ENCODE peak calls at places on chromosomes 7 and 10, in eight cellular contexts. One of them, this sample, is unnamed.

GRCh38 chr10:50592961-50593418 is 30.8 kb downstream of the SGMS1 start:
- DNase-seq in astrocyte of the spinal cord: no peak
- DNase-seq in thyroid gland: no peak
- DNase-seq in astrocyte: no peak
- DNase-seq in foreskin fibroblast: peak
- DNase-seq in astrocyte of the cerebellum: no peak
- DNase-seq in GM23338: no peak
- DNase-seq in H7: no peak
- DNase-seq in this sample: no peak

GRCh38 chr10:28381465-28381864 is 78.6 kb upstream of the MPP7 start:
- DNase-seq in astrocyte of the spinal cord: no peak
- DNase-seq in thyroid gland: no peak
- DNase-seq in astrocyte: no peak
- DNase-seq in foreskin fibroblast: no peak
- DNase-seq in astrocyte of the cerebellum: no peak
- DNase-seq in GM23338: no peak
- DNase-seq in H7: no peak
- DNase-seq in this sample: no peak

GRCh38 chr7:148819697-148820332 is 64.3 kb downstream of the EZH2 start:
- DNase-seq in astrocyte of the spinal cord: peak
- DNase-seq in thyroid gland: no peak
- DNase-seq in astrocyte: peak
- DNase-seq in foreskin fibroblast: peak
- DNase-seq in astrocyte of the cerebellum: peak
- DNase-seq in GM23338: no peak
- DNase-seq in H7: no peak
- DNase-seq in this sample: no peak

GRCh38 chr10:84166620-84167288 is 6.8 kb upstream of the GPR15LG start:
- DNase-seq in astrocyte of the spinal cord: no peak
- DNase-seq in thyroid gland: no peak
- DNase-seq in astrocyte: no peak
- DNase-seq in foreskin fibroblast: no peak
- DNase-seq in astrocyte of the cerebellum: no peak
- DNase-seq in GM23338: no peak
- DNase-seq in H7: no peak
- DNase-seq in this sample: no peak

GRCh38 chr10:62610649-62611229 is 193.8 kb upstream of the ADO start:
- DNase-seq in astrocyte of the spinal cord: peak
- DNase-seq in thyroid gland: peak
- DNase-seq in astrocyte: peak
- DNase-seq in foreskin fibroblast: peak
- DNase-seq in astrocyte of the cerebellum: no peak
- DNase-seq in GM23338: peak
- DNase-seq in H7: peak
- DNase-seq in this sample: no peak

GRCh38 chr10:117911684-117912083 is 135.1 kb downstream of the RAB11FIP2 start:
- DNase-seq in astrocyte of the spinal cord: no peak
- DNase-seq in thyroid gland: no peak
- DNase-seq in astrocyte: no peak
- DNase-seq in foreskin fibroblast: no peak
- DNase-seq in astrocyte of the cerebellum: no peak
- DNase-seq in GM23338: no peak
- DNase-seq in H7: no peak
- DNase-seq in this sample: no peak

GRCh38 chr10:12042409-12042796 is 206 bp downstream of the UPF2 start:
- DNase-seq in astrocyte of the spinal cord: no peak
- DNase-seq in thyroid gland: peak
- DNase-seq in astrocyte: no peak
- DNase-seq in foreskin fibroblast: peak
- DNase-seq in astrocyte of the cerebellum: no peak
- DNase-seq in GM23338: peak
- DNase-seq in H7: no peak
- DNase-seq in this sample: no peak

GRCh38 chr7:6637544-6638229 is 569 bp downstream of the ZNF316 start:
- DNase-seq in astrocyte of the spinal cord: peak
- DNase-seq in thyroid gland: peak
- DNase-seq in astrocyte: peak
- DNase-seq in foreskin fibroblast: peak
- DNase-seq in astrocyte of the cerebellum: no peak
- DNase-seq in GM23338: peak
- DNase-seq in H7: peak
- DNase-seq in this sample: no peak

GRCh38 chr7:953547-954327 is 743 bp downstream of the ADAP1 start:
- DNase-seq in astrocyte of the spinal cord: no peak
- DNase-seq in thyroid gland: peak
- DNase-seq in astrocyte: peak
- DNase-seq in foreskin fibroblast: peak
- DNase-seq in astrocyte of the cerebellum: no peak
- DNase-seq in GM23338: peak
- DNase-seq in H7: peak
- DNase-seq in this sample: no peak

GRCh38 chr10:38118072-38118807 is 24.1 kb downstream of the ZNF37A start:
- DNase-seq in astrocyte of the spinal cord: peak
- DNase-seq in thyroid gland: no peak
- DNase-seq in astrocyte: peak
- DNase-seq in foreskin fibroblast: no peak
- DNase-seq in astrocyte of the cerebellum: no peak
- DNase-seq in GM23338: peak
- DNase-seq in H7: no peak
- DNase-seq in this sample: no peak

GRCh38 chr10:130452096-130452495 is 315.9 kb downstream of the GLRX3 start:
- DNase-seq in astrocyte of the spinal cord: no peak
- DNase-seq in thyroid gland: no peak
- DNase-seq in astrocyte: no peak
- DNase-seq in foreskin fibroblast: no peak
- DNase-seq in astrocyte of the cerebellum: no peak
- DNase-seq in GM23338: no peak
- DNase-seq in H7: no peak
- DNase-seq in this sample: no peak

GRCh38 chr10:126315471-126316177 is 72.7 kb downstream of the ADAM12 start:
- DNase-seq in astrocyte of the spinal cord: peak
- DNase-seq in thyroid gland: no peak
- DNase-seq in astrocyte: peak
- DNase-seq in foreskin fibroblast: peak
- DNase-seq in astrocyte of the cerebellum: peak
- DNase-seq in GM23338: no peak
- DNase-seq in H7: no peak
- DNase-seq in this sample: peak

GRCh38 chr7:48183370-48183743 is 12.1 kb downstream of the ABCA13 start:
- DNase-seq in astrocyte of the spinal cord: no peak
- DNase-seq in thyroid gland: peak
- DNase-seq in astrocyte: peak
- DNase-seq in foreskin fibroblast: no peak
- DNase-seq in astrocyte of the cerebellum: no peak
- DNase-seq in GM23338: peak
- DNase-seq in H7: no peak
- DNase-seq in this sample: no peak

GRCh38 chr7:130441408-130441854 is 615 bp upstream of the CEP41 start:
- DNase-seq in astrocyte of the spinal cord: no peak
- DNase-seq in thyroid gland: peak
- DNase-seq in astrocyte: peak
- DNase-seq in foreskin fibroblast: peak
- DNase-seq in astrocyte of the cerebellum: no peak
- DNase-seq in GM23338: peak
- DNase-seq in H7: peak
- DNase-seq in this sample: no peak

GRCh38 chr10:117071293-117072050 is 66.5 kb upstream of the SHTN1 start:
- DNase-seq in astrocyte of the spinal cord: no peak
- DNase-seq in thyroid gland: no peak
- DNase-seq in astrocyte: peak
- DNase-seq in foreskin fibroblast: no peak
- DNase-seq in astrocyte of the cerebellum: no peak
- DNase-seq in GM23338: no peak
- DNase-seq in H7: no peak
- DNase-seq in this sample: no peak

GRCh38 chr7:2072042-2072441 is 160.7 kb downstream of the MAD1L1 start:
- DNase-seq in astrocyte of the spinal cord: no peak
- DNase-seq in thyroid gland: no peak
- DNase-seq in astrocyte: no peak
- DNase-seq in foreskin fibroblast: no peak
- DNase-seq in astrocyte of the cerebellum: no peak
- DNase-seq in GM23338: no peak
- DNase-seq in H7: no peak
- DNase-seq in this sample: no peak

GRCh38 chr7:127021019-127021738 is 231.6 kb downstream of the GRM8 start:
- DNase-seq in astrocyte of the spinal cord: no peak
- DNase-seq in thyroid gland: no peak
- DNase-seq in astrocyte: no peak
- DNase-seq in foreskin fibroblast: no peak
- DNase-seq in astrocyte of the cerebellum: no peak
- DNase-seq in GM23338: no peak
- DNase-seq in H7: no peak
- DNase-seq in this sample: no peak

GRCh38 chr7:4960363-4960762 is 1.4 kb upstream of the MMD2 start:
- DNase-seq in astrocyte of the spinal cord: no peak
- DNase-seq in thyroid gland: no peak
- DNase-seq in astrocyte: no peak
- DNase-seq in foreskin fibroblast: peak
- DNase-seq in astrocyte of the cerebellum: no peak
- DNase-seq in GM23338: no peak
- DNase-seq in H7: peak
- DNase-seq in this sample: no peak

GRCh38 chr7:27200761-27201230 is 905 bp upstream of the HOXA13 start:
- DNase-seq in astrocyte of the spinal cord: no peak
- DNase-seq in thyroid gland: no peak
- DNase-seq in astrocyte: no peak
- DNase-seq in foreskin fibroblast: no peak
- DNase-seq in astrocyte of the cerebellum: no peak
- DNase-seq in GM23338: no peak
- DNase-seq in H7: no peak
- DNase-seq in this sample: no peak
- H3K4me3 ChIP-seq in astrocyte of the spinal cord: no peak
- H3K4me3 ChIP-seq in thyroid gland: no peak
- H3K4me3 ChIP-seq in astrocyte: no peak
- H3K4me3 ChIP-seq in foreskin fibroblast: peak
- H3K4me3 ChIP-seq in astrocyte of the cerebellum: no peak
- H3K4me3 ChIP-seq in GM23338: peak
- H3K4me3 ChIP-seq in H7: no peak
- H3K4me3 ChIP-seq in this sample: no peak

GRCh38 chr7:32290015-32290414 is 200.2 kb downstream of the LSM5 start:
- DNase-seq in astrocyte of the spinal cord: no peak
- DNase-seq in thyroid gland: peak
- DNase-seq in astrocyte: no peak
- DNase-seq in foreskin fibroblast: no peak
- DNase-seq in astrocyte of the cerebellum: no peak
- DNase-seq in GM23338: no peak
- DNase-seq in H7: no peak
- DNase-seq in this sample: no peak

GRCh38 chr7:32285698-32286097 is 204.5 kb downstream of the LSM5 start:
- DNase-seq in astrocyte of the spinal cord: no peak
- DNase-seq in thyroid gland: no peak
- DNase-seq in astrocyte: no peak
- DNase-seq in foreskin fibroblast: no peak
- DNase-seq in astrocyte of the cerebellum: no peak
- DNase-seq in GM23338: no peak
- DNase-seq in H7: no peak
- DNase-seq in this sample: no peak
- H3K4me3 ChIP-seq in astrocyte of the spinal cord: no peak
- H3K4me3 ChIP-seq in thyroid gland: no peak
- H3K4me3 ChIP-seq in astrocyte: no peak
- H3K4me3 ChIP-seq in foreskin fibroblast: no peak
- H3K4me3 ChIP-seq in astrocyte of the cerebellum: no peak
- H3K4me3 ChIP-seq in GM23338: no peak
- H3K4me3 ChIP-seq in H7: no peak
- H3K4me3 ChIP-seq in this sample: no peak

GRCh38 chr10:71848325-71849277 is 2.5 kb downstream of the PSAP start:
- DNase-seq in astrocyte of the spinal cord: peak
- DNase-seq in thyroid gland: no peak
- DNase-seq in astrocyte: peak
- DNase-seq in foreskin fibroblast: no peak
- DNase-seq in astrocyte of the cerebellum: no peak
- DNase-seq in GM23338: peak
- DNase-seq in H7: no peak
- DNase-seq in this sample: no peak

GRCh38 chr10:71850021-71850744 is 868 bp downstream of the PSAP start:
- DNase-seq in astrocyte of the spinal cord: no peak
- DNase-seq in thyroid gland: no peak
- DNase-seq in astrocyte: no peak
- DNase-seq in foreskin fibroblast: no peak
- DNase-seq in astrocyte of the cerebellum: no peak
- DNase-seq in GM23338: no peak
- DNase-seq in H7: no peak
- DNase-seq in this sample: no peak

GRCh38 chr10:71850745-71851629 is at the start of gene PSAP:
- DNase-seq in astrocyte of the spinal cord: peak
- DNase-seq in thyroid gland: peak
- DNase-seq in astrocyte: peak
- DNase-seq in foreskin fibroblast: peak
- DNase-seq in astrocyte of the cerebellum: peak
- DNase-seq in GM23338: peak
- DNase-seq in H7: peak
- DNase-seq in this sample: peak

GRCh38 chr10:71847418-71847817 is 3.6 kb downstream of the PSAP start:
- DNase-seq in astrocyte of the spinal cord: no peak
- DNase-seq in thyroid gland: no peak
- DNase-seq in astrocyte: no peak
- DNase-seq in foreskin fibroblast: no peak
- DNase-seq in astrocyte of the cerebellum: no peak
- DNase-seq in GM23338: no peak
- DNase-seq in H7: no peak
- DNase-seq in this sample: no peak

DNA sequence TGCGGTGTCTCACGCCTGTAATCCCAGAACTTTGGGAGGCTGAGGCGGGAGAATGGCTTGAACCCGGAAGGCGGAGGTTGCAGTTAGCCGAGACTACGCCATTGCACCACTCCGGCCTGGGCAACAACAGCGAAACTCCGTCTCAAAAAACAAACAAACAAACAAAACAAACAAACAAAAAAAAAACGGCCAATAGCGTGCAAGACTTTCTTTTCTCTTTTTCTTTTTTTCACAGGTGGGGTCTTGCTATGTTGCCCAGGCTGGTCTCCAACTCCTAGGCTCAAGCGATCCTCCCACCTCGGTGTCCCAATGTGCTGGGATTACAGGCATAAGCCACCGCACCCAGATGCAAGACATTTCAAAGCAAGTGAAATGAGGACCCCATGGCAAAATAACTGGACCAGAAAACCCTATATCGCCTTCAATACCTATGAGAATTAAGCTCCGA is 1.6 kb downstream of the PSAP start:
- DNase-seq in astrocyte of the spinal cord: no peak
- DNase-seq in thyroid gland: no peak
- DNase-seq in astrocyte: no peak
- DNase-seq in foreskin fibroblast: no peak
- DNase-seq in astrocyte of the cerebellum: no peak
- DNase-seq in GM23338: no peak
- DNase-seq in H7: no peak
- DNase-seq in this sample: no peak
- H3K4me3 ChIP-seq in astrocyte of the spinal cord: peak
- H3K4me3 ChIP-seq in thyroid gland: no peak
- H3K4me3 ChIP-seq in astrocyte: peak
- H3K4me3 ChIP-seq in foreskin fibroblast: peak
- H3K4me3 ChIP-seq in astrocyte of the cerebellum: peak
- H3K4me3 ChIP-seq in GM23338: peak
- H3K4me3 ChIP-seq in H7: no peak
- H3K4me3 ChIP-seq in this sample: peak

GRCh38 chr7:129163875-129164544 is 19.5 kb downstream of the TSPAN33 start:
- DNase-seq in astrocyte of the spinal cord: peak
- DNase-seq in thyroid gland: no peak
- DNase-seq in astrocyte: peak
- DNase-seq in foreskin fibroblast: peak
- DNase-seq in astrocyte of the cerebellum: peak
- DNase-seq in GM23338: peak
- DNase-seq in H7: peak
- DNase-seq in this sample: peak
- H3K4me3 ChIP-seq in astrocyte of the spinal cord: no peak
- H3K4me3 ChIP-seq in thyroid gland: no peak
- H3K4me3 ChIP-seq in astrocyte: no peak
- H3K4me3 ChIP-seq in foreskin fibroblast: no peak
- H3K4me3 ChIP-seq in astrocyte of the cerebellum: no peak
- H3K4me3 ChIP-seq in GM23338: no peak
- H3K4me3 ChIP-seq in H7: no peak
- H3K4me3 ChIP-seq in this sample: no peak

This sample was measured in AG04450.